ENCODE peak calls at places on chromosomes 2 and 18, in four cellular contexts. One of them, this sample, is unnamed.

GRCh38 chr2:190804182-190804795 is 76.3 kb upstream of the GLS start:
- DNase-seq in GM12878: no peak
- DNase-seq in K562: no peak
- DNase-seq in HL-60: no peak
- DNase-seq in this sample: no peak

GRCh38 chr2:191927319-191927867 is 80.5 kb upstream of the CAVIN2 start:
- DNase-seq in GM12878: no peak
- DNase-seq in K562: no peak
- DNase-seq in HL-60: no peak
- DNase-seq in this sample: no peak

GRCh38 chr2:119478188-119479065 is 45.9 kb downstream of the SCTR start:
- DNase-seq in HL-60: no peak
- DNase-seq in K562: no peak
- DNase-seq in GM12878: no peak
- DNase-seq in this sample: no peak

GRCh38 chr18:59402432-59403090 is 43.5 kb upstream of the LMAN1 start:
- DNase-seq in GM12878: peak; percentile 40
- DNase-seq in K562: peak; percentile 41
- DNase-seq in HL-60: peak; percentile 75
- DNase-seq in this sample: peak; percentile 60

GRCh38 chr2:39124770-39125075 is 3.9 kb upstream of the SOS1 start:
- DNase-seq in K562: peak; percentile 22
- DNase-seq in GM12878: no peak
- DNase-seq in HL-60: no peak
- DNase-seq in this sample: no peak

GRCh38 chr2:17539596-17539992 is 902 bp upstream of the VSNL1 start:
- DNase-seq in HL-60: no peak
- DNase-seq in K562: no peak
- DNase-seq in GM12878: no peak
- DNase-seq in this sample: no peak

GRCh38 chr2:111244864-111245263 is 124.2 kb downstream of the BCL2L11 start:
- DNase-seq in GM12878: no peak
- DNase-seq in HL-60: no peak
- DNase-seq in K562: no peak
- DNase-seq in this sample: no peak

GRCh38 chr2:236918513-236918912 is 167.2 kb upstream of the COPS8 start:
- DNase-seq in HL-60: no peak
- DNase-seq in K562: no peak
- DNase-seq in GM12878: no peak
- DNase-seq in this sample: no peak

GRCh38 chr2:100291152-100291970 is 30.9 kb downstream of the LONRF2 start:
- DNase-seq in GM12878: no peak
- DNase-seq in K562: peak; percentile 90
- DNase-seq in HL-60: peak; percentile 95
- DNase-seq in this sample: no peak

GRCh38 chr2:239288237-239288636 is 112.6 kb downstream of the HDAC4 start:
- DNase-seq in GM12878: no peak
- DNase-seq in HL-60: no peak
- DNase-seq in K562: no peak
- DNase-seq in this sample: no peak

GRCh38 chr2:98822301-98823164 is 91.6 kb upstream of the MGAT4A start:
- DNase-seq in GM12878: no peak
- DNase-seq in HL-60: no peak
- DNase-seq in K562: no peak
- DNase-seq in this sample: no peak

GRCh38 chr2:219551863-219552381 is 8.1 kb downstream of the TMEM198 start:
- DNase-seq in K562: no peak
- DNase-seq in HL-60: no peak
- DNase-seq in GM12878: no peak
- DNase-seq in this sample: no peak

GRCh38 chr2:238420878-238421694 is 5.6 kb upstream of the ASB1 start:
- DNase-seq in K562: peak; percentile 78
- DNase-seq in HL-60: no peak
- DNase-seq in GM12878: no peak
- DNase-seq in this sample: no peak

GRCh38 chr2:21367421-21367820 is 243.7 kb downstream of the TDRD15 start:
- DNase-seq in K562: no peak
- DNase-seq in GM12878: no peak
- DNase-seq in HL-60: no peak
- DNase-seq in this sample: no peak

GRCh38 chr2:154158101-154158500 is 286.4 kb downstream of the GALNT13 start:
- DNase-seq in K562: no peak
- DNase-seq in HL-60: no peak
- DNase-seq in GM12878: no peak
- DNase-seq in this sample: no peak

GRCh38 chr2:194383404-194383803 is 1273.6 kb upstream of the SLC39A10 start:
- DNase-seq in GM12878: no peak
- DNase-seq in HL-60: no peak
- DNase-seq in K562: no peak
- DNase-seq in this sample: no peak

GRCh38 chr2:232761301-232761907 is 15.0 kb downstream of the KCNJ13 start:
- DNase-seq in K562: no peak
- DNase-seq in HL-60: no peak
- DNase-seq in GM12878: no peak
- DNase-seq in this sample: no peak

GRCh38 chr2:137179542-137179941 is 414.2 kb downstream of the THSD7B start:
- DNase-seq in GM12878: no peak
- DNase-seq in K562: no peak
- DNase-seq in HL-60: no peak
- DNase-seq in this sample: no peak

GRCh38 chr2:143246815-143247744 is 117.9 kb downstream of the ARHGAP15 start:
- DNase-seq in GM12878: no peak
- DNase-seq in K562: no peak
- DNase-seq in HL-60: no peak
- DNase-seq in this sample: no peak

GRCh38 chr2:232260075-232260474 is 118.5 kb upstream of the ALPP start:
- DNase-seq in K562: no peak
- DNase-seq in GM12878: no peak
- DNase-seq in HL-60: no peak
- DNase-seq in this sample: no peak

DNA sequence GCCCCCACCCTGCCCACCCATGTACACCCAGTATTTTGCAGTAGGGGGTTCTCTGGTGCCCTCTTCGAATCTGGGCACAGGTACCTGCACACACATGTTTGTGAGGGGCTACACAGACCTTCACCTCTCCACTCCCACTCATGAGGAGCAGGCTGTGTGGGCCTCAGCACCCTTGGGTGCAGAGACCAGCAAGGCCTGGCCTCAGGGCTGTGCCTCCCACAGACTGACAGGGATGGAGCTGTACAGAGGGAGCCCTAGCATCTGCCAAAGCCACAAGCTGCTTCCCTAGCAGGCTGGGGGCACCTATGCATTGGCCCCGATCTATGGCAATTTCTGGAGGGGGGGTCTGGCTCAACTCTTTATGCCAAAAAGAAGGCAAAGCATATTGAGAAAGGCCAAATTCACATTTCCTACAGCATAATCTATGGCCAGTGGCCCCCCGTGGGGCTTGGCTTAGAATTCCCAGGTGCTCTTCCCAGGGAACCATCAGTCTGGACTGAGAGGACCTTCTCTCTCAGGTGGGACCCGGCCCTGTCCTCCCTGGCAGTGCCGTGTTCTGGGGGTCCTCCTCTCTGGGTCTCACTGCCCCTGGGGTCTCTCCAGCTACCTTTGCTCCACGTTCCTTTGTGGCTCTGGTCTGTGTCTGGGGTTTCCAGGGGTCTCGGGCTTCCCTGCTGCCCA is 9.3 kb downstream of the PROC start:
- DNase-seq in HL-60: no peak
- DNase-seq in GM12878: no peak
- DNase-seq in K562: no peak
- DNase-seq in this sample: no peak
- TF ChIP-seq POLR2AphosphoS5 in HL-60: no peak
- TF ChIP-seq POLR2AphosphoS5 in GM12878: no peak
- TF ChIP-seq POLR2AphosphoS5 in K562: no peak
- TF ChIP-seq POLR2AphosphoS5 in this sample: no peak

DNA sequence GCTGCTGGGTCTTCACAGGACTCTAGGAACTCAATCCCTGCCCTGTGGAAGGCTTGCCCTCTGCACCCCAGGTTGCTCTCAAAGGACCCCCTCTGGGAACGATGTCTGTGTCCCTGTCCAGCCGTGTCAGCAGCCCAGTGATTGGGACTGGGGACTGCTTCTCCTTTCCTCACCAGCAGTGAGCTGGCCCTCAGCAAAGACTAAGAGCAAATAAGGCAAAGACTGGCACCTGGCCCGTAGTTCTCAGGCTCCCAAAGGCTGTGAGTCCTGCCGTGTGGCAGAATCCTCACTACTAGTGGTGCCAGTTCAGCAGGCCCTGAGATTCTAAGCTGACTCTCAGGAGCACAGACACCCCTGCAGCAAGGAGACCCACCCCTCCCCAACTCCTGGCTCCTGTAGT is 47.8 kb downstream of the TMEM163 start:
- DNase-seq in GM12878: no peak
- DNase-seq in HL-60: no peak
- DNase-seq in K562: no peak
- DNase-seq in this sample: no peak
- TF ChIP-seq SPI1 in GM12878: no peak
- TF ChIP-seq SPI1 in HL-60: no peak
- TF ChIP-seq SPI1 in K562: no peak
- TF ChIP-seq SPI1 in this sample: no peak

GRCh38 chr2:221448857-221449390 is 123.2 kb downstream of the EPHA4 start:
- DNase-seq in K562: no peak
- DNase-seq in HL-60: no peak
- DNase-seq in GM12878: no peak
- DNase-seq in this sample: no peak
- TF ChIP-seq POLR2AphosphoS5 in K562: no peak
- TF ChIP-seq POLR2AphosphoS5 in HL-60: no peak
- TF ChIP-seq POLR2AphosphoS5 in GM12878: no peak
- TF ChIP-seq POLR2AphosphoS5 in this sample: no peak

GRCh38 chr2:165825041-165825440 is 31.0 kb upstream of the GALNT3 start:
- DNase-seq in GM12878: no peak
- DNase-seq in HL-60: no peak
- DNase-seq in K562: no peak
- DNase-seq in this sample: no peak
- TF ChIP-seq SPI1 in GM12878: no peak
- TF ChIP-seq SPI1 in HL-60: no peak
- TF ChIP-seq SPI1 in K562: no peak
- TF ChIP-seq SPI1 in this sample: no peak

DNA sequence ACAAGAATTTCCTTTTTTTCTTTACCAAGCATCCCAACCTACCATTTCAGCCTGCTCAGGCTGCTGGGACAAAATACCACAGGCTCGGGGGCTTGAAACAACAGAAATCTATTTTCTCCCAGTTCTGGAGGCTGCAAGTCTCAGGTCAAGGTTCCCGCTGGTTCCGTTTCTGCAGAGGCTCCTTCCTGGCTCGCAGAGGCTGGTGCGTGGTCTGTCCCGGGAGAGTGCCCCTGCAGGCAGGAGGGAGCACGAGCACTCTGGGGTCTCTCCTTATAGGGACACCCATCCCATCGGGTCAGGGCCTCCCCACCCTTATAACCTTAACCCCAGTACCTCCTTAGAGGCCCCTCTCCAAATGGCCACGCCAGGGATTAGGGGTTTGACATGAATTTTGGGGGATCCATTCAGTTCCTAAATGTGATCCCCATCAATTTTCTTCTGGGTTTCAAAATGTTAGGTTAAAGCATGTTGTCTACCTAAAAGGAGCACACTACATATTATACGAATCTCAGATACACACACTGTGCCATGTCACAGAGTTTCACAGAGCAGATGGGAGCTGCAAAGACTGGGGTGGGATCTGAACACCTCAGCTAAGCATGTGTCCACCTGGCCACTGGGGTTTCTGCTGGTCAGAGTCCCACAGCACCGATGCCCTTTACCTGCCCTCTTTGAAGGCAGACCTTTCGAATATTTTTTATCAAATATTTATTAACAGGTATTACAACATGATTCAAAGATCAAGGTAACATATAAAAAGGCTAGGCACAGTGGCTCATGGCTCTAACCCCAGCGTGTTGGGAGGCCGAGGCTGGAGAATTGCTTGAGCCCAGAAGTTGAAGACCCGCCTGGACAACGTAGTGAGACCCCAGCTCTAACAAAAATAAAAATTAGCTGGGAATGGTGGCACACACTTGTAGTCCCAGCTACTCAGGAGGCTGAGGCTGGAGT is 17.6 kb upstream of the ADI1 start:
- DNase-seq in K562: peak; percentile 75
- DNase-seq in GM12878: no peak
- DNase-seq in HL-60: no peak
- DNase-seq in this sample: peak; percentile 39
- TF ChIP-seq POLR2AphosphoS5 in K562: no peak
- TF ChIP-seq POLR2AphosphoS5 in GM12878: no peak
- TF ChIP-seq POLR2AphosphoS5 in HL-60: no peak
- TF ChIP-seq POLR2AphosphoS5 in this sample: no peak

DNA sequence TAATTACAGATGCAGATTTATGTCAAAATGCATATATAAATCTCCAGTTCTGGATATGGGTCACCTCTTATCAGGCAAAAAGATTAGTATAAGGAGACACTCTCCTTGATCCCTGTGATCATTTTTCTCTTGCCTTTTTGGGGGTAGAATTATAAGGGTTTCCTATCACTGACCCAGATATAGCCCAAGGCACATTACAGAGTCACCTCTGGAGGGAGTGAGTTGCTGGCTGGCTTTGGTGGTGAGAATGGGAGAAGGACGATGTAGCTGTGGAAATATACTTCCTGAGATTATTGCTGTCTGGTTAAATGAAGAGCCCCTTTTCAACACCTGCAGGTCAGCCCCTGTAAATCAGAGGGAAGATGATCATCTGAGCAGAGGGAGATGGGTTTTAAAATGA is 418.7 kb downstream of the MTX2 start:
- DNase-seq in HL-60: no peak
- DNase-seq in GM12878: no peak
- DNase-seq in K562: no peak
- DNase-seq in this sample: no peak
- TF ChIP-seq SPI1 in HL-60: no peak
- TF ChIP-seq SPI1 in GM12878: no peak
- TF ChIP-seq SPI1 in K562: no peak
- TF ChIP-seq SPI1 in this sample: no peak

This sample was measured in GM12891.